ENCODE peak calls at places on chromosome 3, in six cellular contexts. C is AG10803, Q is NB4, F is pancreas, E is HL-60, Z is GM12864. A is an unnamed sample.

GRCh38 chr3:76024640-76025039 is 239.3 kb upstream of the ZNF717 start:
- DNase-seq in C (peak), Q (peak), F (no peak), E (no peak), Z (no peak), A (no peak)

GRCh38 chr3:127574880-127575878 is 15.4 kb downstream of the TPRA1 start:
- DNase-seq in C (peak), Q (peak), F (peak), E (peak), Z (peak), A (peak)

GRCh38 chr3:176920806-176921205 is 276.5 kb downstream of the TBL1XR1 start:
- DNase-seq in C (no peak), Q (no peak), F (no peak), E (no peak), Z (no peak), A (no peak)

GRCh38 chr3:50154840-50155490 is at the start of gene SEMA3F:
- DNase-seq in C (peak), Q (peak), F (no peak), E (no peak), Z (peak), A (peak)

GRCh38 chr3:35777563-35777962 is 138.2 kb downstream of the ARPP21 start:
- DNase-seq in C (no peak), Q (no peak), F (no peak), E (no peak), Z (no peak), A (no peak)

GRCh38 chr3:172751188-172751571 is 654 bp downstream of the ECT2 start:
- DNase-seq in C (peak), Q (peak), F (no peak), E (peak), Z (no peak), A (no peak)

GRCh38 chr3:195458188-195458800 is 15.5 kb upstream of the ACAP2 start:
- DNase-seq in C (no peak), Q (peak), F (no peak), E (no peak), Z (no peak), A (no peak)

GRCh38 chr3:195692361-195692700 is 28.4 kb upstream of the MUC20 start:
- DNase-seq in C (no peak), Q (no peak), F (no peak), E (no peak), Z (no peak), A (no peak)

GRCh38 chr3:149969945-149970715 is 565 bp downstream of the PFN2 start:
- DNase-seq in C (peak), Q (no peak), F (peak), E (no peak), Z (peak), A (peak)

GRCh38 chr3:128241741-128242140 is 88.5 kb downstream of the EEFSEC start:
- DNase-seq in C (no peak), Q (no peak), F (no peak), E (no peak), Z (no peak), A (no peak)

GRCh38 chr3:157429703-157430102 is 6.9 kb upstream of the PTX3 start:
- DNase-seq in C (no peak), Q (peak), F (no peak), E (no peak), Z (no peak), A (no peak)

GRCh38 chr3:150786791-150787190 is 23.8 kb upstream of the SIAH2 start:
- DNase-seq in C (peak), Q (no peak), F (no peak), E (no peak), Z (no peak), A (no peak)

GRCh38 chr3:32136703-32137102 is 30.3 kb downstream of the GPD1L start:
- DNase-seq in C (no peak), Q (no peak), F (no peak), E (no peak), Z (no peak), A (no peak)

GRCh38 chr3:193996205-193996604 is 139.7 kb upstream of the HES1 start:
- DNase-seq in C (no peak), Q (no peak), F (no peak), E (no peak), Z (no peak), A (no peak)

GRCh38 chr3:38137615-38138346 is 680 bp upstream of the MYD88 start:
- DNase-seq in C (no peak), Q (peak), F (peak), E (no peak), Z (no peak), A (no peak)

GRCh38 chr3:135449046-135449445 is 516.5 kb upstream of the PPP2R3A start:
- DNase-seq in C (no peak), Q (no peak), F (no peak), E (no peak), Z (no peak), A (no peak)

DNA sequence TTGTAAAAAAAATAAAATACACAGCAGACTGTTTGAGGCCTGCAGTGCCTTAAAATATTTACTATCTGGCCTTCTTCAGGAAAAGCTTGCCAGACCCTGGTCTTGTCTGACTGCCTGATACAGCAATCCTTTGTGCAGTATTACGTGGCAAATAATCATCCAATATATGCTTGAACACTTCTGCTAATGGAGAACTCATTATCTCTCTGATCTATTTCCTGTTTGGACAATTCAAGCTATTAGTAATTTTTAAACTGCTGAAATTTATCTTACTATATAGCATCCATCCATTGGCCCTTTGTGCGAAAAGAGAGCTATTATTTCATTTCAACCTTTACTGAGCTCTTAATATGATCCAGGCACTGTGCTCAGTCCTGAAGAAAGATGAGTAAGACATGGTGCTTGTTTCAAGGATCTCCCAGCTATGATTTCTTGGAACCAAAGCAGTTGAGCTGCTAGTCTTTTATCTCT is 15.9 kb downstream of the ATG7 start:
- DNase-seq in C (peak), Q (peak), F (no peak), E (no peak), Z (no peak), A (no peak)
- H3K4me3 ChIP-seq in C (no peak), Q (peak), F (no peak), E (no peak), Z (no peak), A (no peak)

GRCh38 chr3:89223188-89223587 is 115.8 kb downstream of the EPHA3 start:
- DNase-seq in C (no peak), Q (no peak), F (no peak), E (no peak), Z (no peak), A (no peak)
- H3K4me3 ChIP-seq in C (no peak), Q (no peak), F (no peak), E (no peak), Z (no peak), A (no peak)

GRCh38 chr3:72744330-72744729 is 103.9 kb downstream of the SHQ1 start:
- DNase-seq in C (no peak), Q (no peak), F (no peak), E (no peak), Z (no peak), A (no peak)

GRCh38 chr3:72739521-72740466 is 108.5 kb downstream of the SHQ1 start:
- DNase-seq in C (no peak), Q (no peak), F (no peak), E (no peak), Z (no peak), A (no peak)

GRCh38 chr3:72733676-72734075 is 114.6 kb downstream of the SHQ1 start:
- DNase-seq in C (no peak), Q (no peak), F (no peak), E (no peak), Z (no peak), A (no peak)

DNA sequence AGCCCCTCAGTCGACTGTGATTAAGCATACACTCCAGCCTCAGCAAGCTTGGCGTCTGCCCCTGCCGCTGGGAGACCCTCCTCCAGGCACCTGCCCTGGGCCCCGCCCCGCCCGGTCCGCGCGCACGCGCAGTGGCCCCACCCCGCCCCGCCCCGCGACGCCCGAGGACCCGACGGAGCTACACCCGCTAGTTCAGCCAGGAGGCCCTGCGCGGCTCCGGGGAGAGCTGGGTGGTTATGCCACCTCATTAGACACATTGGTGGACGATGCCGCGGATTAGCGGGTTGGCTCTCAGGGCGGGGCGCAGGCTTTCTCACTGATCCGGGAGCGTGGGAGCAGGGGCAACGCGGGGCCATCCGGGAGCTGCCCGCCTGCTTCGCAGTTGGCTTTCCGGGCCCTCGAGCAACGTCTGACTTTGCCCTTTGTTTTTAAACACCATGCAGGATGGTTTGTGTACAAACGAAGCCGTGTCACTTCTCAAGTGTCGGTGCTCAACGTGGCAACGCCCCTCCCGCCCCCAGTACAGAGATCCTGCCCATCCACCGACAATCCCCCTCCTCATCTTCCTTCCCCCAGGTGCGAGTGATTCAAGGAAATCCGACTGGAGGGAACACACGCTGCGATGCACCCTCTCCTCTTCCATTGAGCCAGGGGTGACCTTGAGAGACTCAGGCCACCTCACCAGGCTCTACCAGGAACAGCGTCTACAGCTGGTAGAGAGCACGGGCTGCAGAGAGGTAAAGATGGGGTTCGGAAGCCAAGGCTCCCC is 109.3 kb downstream of the SHQ1 start:
- DNase-seq in C (peak), Q (peak), F (peak), E (no peak), Z (no peak), A (peak)
- H3K4me3 ChIP-seq in C (peak), Q (no peak), F (peak), E (no peak), Z (no peak), A (peak)

DNA sequence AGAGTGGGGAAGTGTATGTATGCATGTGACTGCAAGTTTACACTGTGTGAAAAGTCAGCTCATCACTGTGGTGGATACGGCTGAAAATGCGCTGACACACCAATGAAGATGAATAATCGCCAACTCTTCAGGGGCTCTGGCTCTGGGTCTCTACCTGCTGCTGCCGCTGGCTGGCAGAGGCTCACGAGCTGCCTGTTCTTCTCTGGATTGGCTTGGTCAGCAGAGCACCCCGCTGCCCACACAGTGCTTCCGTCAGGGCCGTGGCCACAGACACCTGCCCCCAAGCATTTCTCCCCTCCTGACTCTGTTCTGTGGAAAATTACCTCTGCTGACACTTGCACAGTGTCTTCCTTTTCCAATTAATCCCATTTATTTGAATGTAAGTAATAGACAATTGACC is 215.5 kb downstream of the GAP43 start:
- DNase-seq in C (no peak), Q (no peak), F (no peak), E (no peak), Z (no peak), A (no peak)
- H3K4me3 ChIP-seq in C (no peak), Q (no peak), F (no peak), E (no peak), Z (no peak), A (no peak)